ENCODE peak calls at places on chromosomes 1 and 21, in nine cellular contexts. K is activated T-cell treated with anti-CD3 and anti-CD28 coated beads, Interleukin-2, amount 50 U/mL, for 72 hours; J is NCI-H2171; O is mucosa of descending colon; Z is NCI-H1694; F is AG04450; E is BE2C; I is stomach; D is NCI-H1092. G is an unnamed sample.

GRCh38 chr1:154871374-154871773 is 1.3 kb upstream of the KCNN3 start:
- DNase-seq in K (no peak), J (no peak), O (no peak), Z (no peak), F (no peak), E (no peak), I (peak; percentile 32), D (no peak), G (no peak)

GRCh38 chr1:88296227-88297010 is 387.7 kb upstream of the PKN2 start:
- DNase-seq in K (no peak), J (no peak), O (no peak), Z (no peak), F (no peak), E (no peak), I (no peak), D (no peak), G (no peak)

GRCh38 chr21:36422279-36423098 is 37.3 kb downstream of the CHAF1B start:
- DNase-seq in K (peak; percentile 30), J (no peak), O (no peak), Z (peak; percentile 42), F (peak; percentile 21), E (peak; percentile 80), I (peak; percentile 66), D (no peak), G (peak; percentile 21)

GRCh38 chr1:12195416-12195815 is 28.6 kb downstream of the TNFRSF1B start:
- DNase-seq in K (no peak), J (no peak), O (no peak), Z (no peak), F (no peak), E (no peak), I (no peak), D (no peak), G (no peak)

GRCh38 chr1:192232859-192233417 is 74.7 kb downstream of the RGS18 start:
- DNase-seq in K (no peak), J (no peak), O (no peak), Z (no peak), F (no peak), E (no peak), I (no peak), D (no peak), G (no peak)

GRCh38 chr1:184626076-184627011 is 128.3 kb downstream of the EDEM3 start:
- DNase-seq in K (no peak), J (no peak), O (no peak), Z (no peak), F (no peak), E (no peak), I (no peak), D (no peak), G (no peak)

GRCh38 chr1:7009741-7010525 is 224.7 kb downstream of the CAMTA1 start:
- DNase-seq in K (no peak), J (no peak), O (no peak), Z (no peak), F (no peak), E (no peak), I (no peak), D (no peak), G (no peak)

GRCh38 chr1:226882631-226883409 is 12.4 kb downstream of the PSEN2 start:
- DNase-seq in K (peak; percentile 22), J (no peak), O (no peak), Z (no peak), F (peak; percentile 18), E (no peak), I (no peak), D (no peak), G (no peak)

GRCh38 chr1:79198841-79199240 is 192.3 kb upstream of the ADGRL4 start:
- DNase-seq in K (no peak), J (no peak), O (no peak), Z (no peak), F (peak; percentile 13), E (no peak), I (no peak), D (no peak), G (no peak)

GRCh38 chr1:33055210-33055991 is 18.7 kb upstream of the AK2 start:
- DNase-seq in K (peak; percentile 42), J (peak; percentile 4), O (peak; percentile 69), Z (no peak), F (peak; percentile 75), E (peak; percentile 54), I (peak; percentile 59), D (peak; percentile 69), G (peak; percentile 64)

GRCh38 chr1:198776602-198777029 is 137.8 kb downstream of the PTPRC start:
- DNase-seq in K (no peak), J (no peak), O (peak; percentile 57), Z (no peak), F (peak; percentile 67), E (no peak), I (no peak), D (no peak), G (no peak)

GRCh38 chr1:119053917-119054316 is 65.8 kb upstream of the TBX15 start:
- DNase-seq in K (no peak), J (no peak), O (no peak), Z (no peak), F (no peak), E (no peak), I (no peak), D (no peak), G (no peak)

GRCh38 chr1:14924012-14924452 is 229.5 kb upstream of the TMEM51 start:
- DNase-seq in K (peak; percentile 48), J (peak; percentile 29), O (peak; percentile 78), Z (no peak), F (no peak), E (peak; percentile 29), I (peak; percentile 75), D (no peak), G (no peak)

GRCh38 chr1:57024855-57025254 is 59.0 kb upstream of the C8B start:
- DNase-seq in K (no peak), J (no peak), O (no peak), Z (peak; percentile 40), F (no peak), E (no peak), I (no peak), D (no peak), G (no peak)

GRCh38 chr1:156489935-156490293 is 10.7 kb downstream of the MEF2D start:
- DNase-seq in K (no peak), J (no peak), O (no peak), Z (no peak), F (no peak), E (no peak), I (no peak), D (no peak), G (no peak)

GRCh38 chr21:41431788-41432548 is 5.9 kb downstream of the MX1 start:
- DNase-seq in K (no peak), J (no peak), O (no peak), Z (no peak), F (no peak), E (peak; percentile 22), I (no peak), D (no peak), G (no peak)

GRCh38 chr1:246068619-246069509 is 438.2 kb downstream of the SMYD3 start:
- DNase-seq in K (no peak), J (no peak), O (no peak), Z (no peak), F (no peak), E (no peak), I (no peak), D (no peak), G (no peak)

GRCh38 chr1:28417441-28418277 is 48.1 kb downstream of the PHACTR4 start:
- DNase-seq in K (peak; percentile 42), J (no peak), O (no peak), Z (no peak), F (no peak), E (no peak), I (no peak), D (no peak), G (no peak)

GRCh38 chr21:40905251-40905650 is 58.3 kb upstream of the DSCAM start:
- DNase-seq in K (no peak), J (no peak), O (no peak), Z (no peak), F (no peak), E (no peak), I (no peak), D (no peak), G (no peak)

GRCh38 chr1:47262787-47263413 is 30.9 kb upstream of the TAL1 start:
- DNase-seq in K (peak; percentile 37), J (peak; percentile 6), O (no peak), Z (peak; percentile 23), F (no peak), E (peak; percentile 19), I (peak; percentile 44), D (no peak), G (no peak)

GRCh38 chr21:46605759-46606426 is 1.0 kb upstream of the S100B start:
- DNase-seq in K (peak; percentile 49), J (no peak), O (peak; percentile 69), Z (no peak), F (no peak), E (no peak), I (peak; percentile 45), D (no peak), G (no peak)

GRCh38 chr1:11851171-11851570 is 3.6 kb upstream of the NPPA start:
- DNase-seq in K (no peak), J (no peak), O (no peak), Z (no peak), F (no peak), E (no peak), I (no peak), D (no peak), G (no peak)

GRCh38 chr1:87449348-87449963 is 120.8 kb downstream of the LMO4 start:
- DNase-seq in K (peak; percentile 21), J (no peak), O (peak; percentile 47), Z (no peak), F (no peak), E (peak; percentile 71), I (peak; percentile 85), D (peak; percentile 95), G (no peak)

GRCh38 chr1:19210772-19211549 is 895 bp upstream of the UBR4 start:
- DNase-seq in K (no peak), J (no peak), O (no peak), Z (no peak), F (no peak), E (no peak), I (no peak), D (no peak), G (no peak)

GRCh38 chr1:232474821-232475220 is 155.1 kb downstream of the SIPA1L2 start:
- DNase-seq in K (no peak), J (no peak), O (no peak), Z (no peak), F (no peak), E (no peak), I (no peak), D (no peak), G (no peak)

G was measured in DMS 273 treated with DMSO at 0.1 percent for 48 hours.